ENCODE peak calls at places on chromosomes 7 and 10, in five cellular contexts. Y is H9, S is H1, M is neuronal stem cell, T is mesenchymal stem cell. A is an unnamed sample.
A peak's percentile ranks its signal among the peaks of the same experiment; 100 is the strongest.

GRCh38 chr7:106165328-106165727 is 53.2 kb upstream of the SYPL1 start:
- DNase-seq in T (peak; percentile 86), M (no peak), S (no peak), Y (no peak), A (no peak)

GRCh38 chr7:129646369-129647021 is 35.0 kb downstream of the NRF1 start:
- DNase-seq in Y (peak; percentile 72), M (no peak), T (no peak), S (no peak), A (no peak)

GRCh38 chr10:26374426-26374825 is 63.7 kb upstream of the APBB1IP start:
- DNase-seq in T (no peak), M (no peak), Y (no peak), S (no peak), A (no peak)

GRCh38 chr10:25162391-25162790 is 12.4 kb upstream of the GPR158 start:
- DNase-seq in M (no peak), T (no peak), S (no peak), Y (no peak), A (no peak)

GRCh38 chr10:84225424-84226173 is at the start of gene LRIT2:
- DNase-seq in M (no peak), S (no peak), Y (no peak), T (no peak), A (peak; percentile 62)

GRCh38 chr10:125146791-125147604 is 13.4 kb downstream of the CTBP2 start:
- DNase-seq in Y (peak; percentile 26), T (peak; percentile 63), M (no peak), S (no peak), A (peak; percentile 87)

GRCh38 chr10:129892571-129893045 is 71.5 kb downstream of the EBF3 start:
- DNase-seq in T (no peak), M (no peak), S (no peak), Y (no peak), A (no peak)

GRCh38 chr10:34223658-34224057 is 591.4 kb downstream of the PARD3 start:
- DNase-seq in M (no peak), Y (no peak), S (no peak), T (no peak), A (no peak)

GRCh38 chr10:27998178-27998953 is 513 bp downstream of the ODAD2 start:
- DNase-seq in S (peak; percentile 82), Y (peak; percentile 70), M (peak; percentile 46), T (peak; percentile 37), A (no peak)

GRCh38 chr7:124718032-124718766 is 47.4 kb downstream of the GPR37 start:
- DNase-seq in S (no peak), T (peak; percentile 40), Y (no peak), M (no peak), A (no peak)

GRCh38 chr7:142799483-142799882 is 28.7 kb downstream of the PRSS2 start:
- DNase-seq in S (peak; percentile 28), T (no peak), M (no peak), Y (peak; percentile 8), A (no peak)

GRCh38 chr7:98870071-98870651 is 347 bp upstream of the TMEM130 start:
- DNase-seq in T (peak; percentile 47), M (peak; percentile 52), S (peak; percentile 86), Y (peak; percentile 76), A (peak; percentile 46)

DNA sequence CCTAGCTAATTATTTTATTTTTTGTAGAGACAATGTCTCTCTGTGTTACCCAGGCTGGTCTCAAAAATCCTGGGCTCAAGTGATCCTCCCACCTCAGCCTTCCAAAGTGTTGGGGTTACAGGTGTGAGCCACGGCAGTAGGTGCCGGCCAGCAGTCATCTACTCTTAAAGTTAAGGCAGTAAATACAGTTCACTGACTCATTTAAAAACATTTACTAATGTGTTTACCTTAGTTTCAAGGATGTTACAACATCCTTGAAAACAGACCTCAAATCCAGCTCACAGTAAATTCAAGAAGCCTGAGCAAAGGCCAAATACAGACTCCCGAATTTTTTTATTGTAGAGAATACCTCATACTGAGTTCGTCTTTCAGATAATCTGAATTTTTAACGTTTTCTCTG is 29.6 kb upstream of the ABCB4 start:
- DNase-seq in T (peak; percentile 48), Y (no peak), M (no peak), S (no peak), A (no peak)
- H2BK12ac ChIP-seq in T (no peak overlapping the region), Y (no peak overlapping the region), M (no peak overlapping the region), S (no peak overlapping the region), A (no peak overlapping the region)

GRCh38 chr10:88989824-88990527 is 622 bp upstream of the FAS start:
- DNase-seq in S (no peak), Y (no peak), T (peak; percentile 87), M (no peak), A (no peak)

GRCh38 chr10:88991161-88991899 is 732 bp downstream of the FAS start:
- DNase-seq in M (peak; percentile 53), Y (peak; percentile 59), S (peak; percentile 50), T (peak; percentile 83), A (peak; percentile 20)

GRCh38 chr10:88990528-88991160 is at the start of gene FAS:
- DNase-seq in S (peak; percentile 74), M (peak; percentile 37), T (peak; percentile 78), Y (peak; percentile 63), A (peak; percentile 39)

GRCh38 chr10:88987840-88988239 is 2.8 kb upstream of the FAS start:
- DNase-seq in M (no peak), S (no peak), T (no peak), Y (no peak), A (no peak)

GRCh38 chr10:88989423-88989822 is 1.2 kb upstream of the FAS start:
- DNase-seq in S (no peak), T (no peak), Y (no peak), M (no peak), A (no peak)
- H4K8ac ChIP-seq in S (no peak overlapping the region), T (no peak overlapping the region), Y (no peak overlapping the region), M (no peak overlapping the region), A (no peak overlapping the region)

GRCh38 chr7:7639847-7640220 is 718 bp upstream of the UMAD1 start:
- DNase-seq in S (no peak), M (no peak), Y (no peak), T (peak; percentile 37), A (peak; percentile 33)
- H2AK5ac ChIP-seq in S (no peak overlapping the region), M (no peak overlapping the region), Y (no peak overlapping the region), T (no peak overlapping the region), A (no peak overlapping the region)

DNA sequence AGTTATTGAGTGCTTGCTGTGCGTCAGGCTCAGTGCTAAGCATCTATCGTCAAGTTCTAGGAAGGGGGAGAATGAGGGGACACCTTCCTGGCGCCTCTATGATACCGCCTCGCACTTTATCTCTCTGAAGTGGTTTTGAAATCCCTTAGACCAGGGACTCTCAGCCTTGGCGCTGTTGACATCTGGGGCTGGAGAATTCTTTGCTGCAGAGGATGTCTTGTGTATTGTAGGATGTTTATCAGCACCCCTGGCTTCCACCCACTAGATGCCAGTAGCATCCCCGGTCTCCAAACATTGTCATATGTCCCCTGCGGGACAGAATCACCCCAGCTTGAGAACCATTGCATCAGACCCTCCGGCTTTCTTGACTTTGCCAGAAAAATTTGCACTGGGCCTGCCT is 285.5 kb downstream of the CCDC3 start:
- DNase-seq in S (no peak), T (no peak), M (no peak), Y (no peak), A (no peak)
- H2BK12ac ChIP-seq in S (no peak overlapping the region), T (no peak overlapping the region), M (no peak overlapping the region), Y (no peak overlapping the region), A (no peak overlapping the region)

DNA sequence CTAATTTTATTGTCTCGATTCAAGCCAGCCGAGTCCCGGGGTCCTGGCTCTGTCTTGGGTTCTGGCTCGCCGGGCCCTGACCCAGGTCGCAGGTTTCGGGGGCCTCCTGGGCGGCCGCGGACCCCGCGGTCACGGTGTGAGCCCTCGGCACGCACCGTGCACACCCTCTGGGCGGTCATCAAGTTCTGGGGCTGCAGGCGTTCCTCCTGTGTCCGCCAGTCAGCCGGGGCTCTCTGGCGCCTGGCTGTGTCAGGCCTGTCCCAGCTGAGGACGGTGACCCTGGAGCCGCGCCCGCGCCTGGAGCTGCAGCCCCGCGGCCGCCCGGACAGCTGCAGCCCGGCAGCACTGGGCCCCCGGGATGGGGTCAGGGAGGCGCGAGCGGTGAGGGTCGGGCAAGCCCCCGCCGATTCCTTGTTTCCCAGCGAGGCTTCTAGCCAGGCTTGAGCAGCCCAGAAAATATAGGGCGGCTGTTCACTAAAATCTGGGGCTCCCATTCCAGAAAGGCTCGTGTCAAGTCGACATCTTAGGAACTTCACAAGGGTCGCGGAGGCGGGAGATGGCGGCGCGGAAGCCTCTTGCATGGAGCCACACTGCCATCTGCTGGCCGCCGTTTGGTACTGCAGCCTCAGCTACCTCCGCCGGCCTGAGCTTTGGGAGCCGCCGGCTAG is 4.2 kb upstream of the HOXA7 start:
- DNase-seq in T (peak; percentile 78), M (peak; percentile 91), S (peak; percentile 96), Y (peak; percentile 87), A (peak; percentile 87)
- H4K8ac ChIP-seq in T (peak overlapping the region; percentile 76), M (no peak overlapping the region), S (no peak overlapping the region), Y (no peak overlapping the region), A (peak overlapping the region; percentile 47)

DNA sequence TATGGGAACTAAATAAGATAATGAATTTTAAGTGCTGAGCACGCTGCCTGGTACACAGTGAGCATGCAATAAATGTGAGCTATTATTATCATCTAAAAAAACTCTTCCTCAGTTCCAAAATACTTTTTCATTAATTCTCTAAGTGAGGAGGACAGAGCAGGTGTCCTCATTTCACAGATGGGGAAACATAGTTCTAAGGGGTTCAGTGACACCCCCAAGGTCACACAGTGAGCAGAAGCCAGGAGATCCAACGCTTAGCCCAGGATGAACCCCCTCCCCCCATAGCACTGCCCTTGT is 6.8 kb upstream of the RRP12 start:
- DNase-seq in T (no peak), S (no peak), Y (no peak), M (no peak), A (no peak)
- H2AK5ac ChIP-seq in T (no peak overlapping the region), S (no peak overlapping the region), Y (no peak overlapping the region), M (no peak overlapping the region), A (no peak overlapping the region)

DNA sequence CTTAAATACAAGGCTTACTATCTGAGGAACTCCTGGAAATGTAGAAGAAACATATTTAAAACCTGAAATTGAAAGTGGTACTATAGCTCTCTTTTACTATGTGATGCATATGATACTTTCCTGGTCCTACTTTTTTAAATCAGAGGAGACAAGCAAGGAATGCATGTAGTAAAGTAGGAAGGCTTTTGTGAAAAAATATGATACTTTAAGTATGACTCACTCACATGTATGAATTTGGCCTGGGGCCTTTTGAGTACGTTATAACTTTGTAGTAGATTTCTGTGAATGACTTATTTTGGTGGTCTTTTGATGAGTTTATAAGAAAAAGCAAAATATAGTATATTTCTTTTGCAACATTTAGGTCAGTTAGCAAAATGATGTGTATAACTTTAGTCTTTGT is 53.8 kb downstream of the TAX1BP1 start:
- DNase-seq in T (no peak), S (no peak), M (no peak), Y (no peak), A (peak; percentile 57)
- H2BK12ac ChIP-seq in T (no peak overlapping the region), S (no peak overlapping the region), M (no peak overlapping the region), Y (no peak overlapping the region), A (no peak overlapping the region)